ENCODE peak calls at places on chromosomes 7 and 10, in five cellular contexts. One of them, this sample, is unnamed.

GRCh38 chr10:99742240-99742639 is 10.2 kb downstream of the CUTC start:
- DNase-seq in colonic mucosa: no peak
- DNase-seq in endothelial cell: no peak
- DNase-seq in Peyer's patch: no peak
- DNase-seq in LNCaP clone FGC: no peak
- DNase-seq in this sample: no peak

GRCh38 chr10:36362257-36362656 is 720.2 kb upstream of the FZD8 start:
- DNase-seq in colonic mucosa: no peak
- DNase-seq in endothelial cell: no peak
- DNase-seq in Peyer's patch: no peak
- DNase-seq in LNCaP clone FGC: no peak
- DNase-seq in this sample: no peak

GRCh38 chr10:25288181-25288580 is 113.4 kb downstream of the GPR158 start:
- DNase-seq in colonic mucosa: no peak
- DNase-seq in endothelial cell: no peak
- DNase-seq in Peyer's patch: no peak
- DNase-seq in LNCaP clone FGC: no peak
- DNase-seq in this sample: no peak

GRCh38 chr7:81484266-81484665 is 285.6 kb downstream of the HGF start:
- DNase-seq in colonic mucosa: no peak
- DNase-seq in endothelial cell: peak
- DNase-seq in Peyer's patch: no peak
- DNase-seq in LNCaP clone FGC: no peak
- DNase-seq in this sample: no peak

GRCh38 chr10:112716924-112717348 is 233.1 kb upstream of the TCF7L2 start:
- DNase-seq in colonic mucosa: peak
- DNase-seq in endothelial cell: no peak
- DNase-seq in Peyer's patch: no peak
- DNase-seq in LNCaP clone FGC: peak
- DNase-seq in this sample: no peak

GRCh38 chr7:148915211-148915610 is 31.1 kb upstream of the EZH2 start:
- DNase-seq in colonic mucosa: no peak
- DNase-seq in endothelial cell: no peak
- DNase-seq in Peyer's patch: no peak
- DNase-seq in LNCaP clone FGC: no peak
- DNase-seq in this sample: no peak

GRCh38 chr7:30048582-30048981 is 20.4 kb downstream of the PLEKHA8 start:
- DNase-seq in colonic mucosa: no peak
- DNase-seq in endothelial cell: no peak
- DNase-seq in Peyer's patch: no peak
- DNase-seq in LNCaP clone FGC: no peak
- DNase-seq in this sample: no peak

GRCh38 chr10:70649526-70649925 is 22.8 kb upstream of the ADAMTS14 start:
- DNase-seq in colonic mucosa: no peak
- DNase-seq in endothelial cell: no peak
- DNase-seq in Peyer's patch: no peak
- DNase-seq in LNCaP clone FGC: no peak
- DNase-seq in this sample: no peak

GRCh38 chr7:4882169-4882741 is 1.3 kb downstream of the RADIL start:
- DNase-seq in colonic mucosa: peak
- DNase-seq in endothelial cell: peak
- DNase-seq in Peyer's patch: peak
- DNase-seq in LNCaP clone FGC: no peak
- DNase-seq in this sample: no peak

GRCh38 chr10:85235258-85235657 is 906.9 kb downstream of the CCSER2 start:
- DNase-seq in colonic mucosa: no peak
- DNase-seq in endothelial cell: no peak
- DNase-seq in Peyer's patch: no peak
- DNase-seq in LNCaP clone FGC: no peak
- DNase-seq in this sample: no peak

GRCh38 chr10:132785433-132786278 is at the start of gene NKX6-2:
- DNase-seq in colonic mucosa: no peak
- DNase-seq in endothelial cell: peak
- DNase-seq in Peyer's patch: no peak
- DNase-seq in LNCaP clone FGC: no peak
- DNase-seq in this sample: no peak

DNA sequence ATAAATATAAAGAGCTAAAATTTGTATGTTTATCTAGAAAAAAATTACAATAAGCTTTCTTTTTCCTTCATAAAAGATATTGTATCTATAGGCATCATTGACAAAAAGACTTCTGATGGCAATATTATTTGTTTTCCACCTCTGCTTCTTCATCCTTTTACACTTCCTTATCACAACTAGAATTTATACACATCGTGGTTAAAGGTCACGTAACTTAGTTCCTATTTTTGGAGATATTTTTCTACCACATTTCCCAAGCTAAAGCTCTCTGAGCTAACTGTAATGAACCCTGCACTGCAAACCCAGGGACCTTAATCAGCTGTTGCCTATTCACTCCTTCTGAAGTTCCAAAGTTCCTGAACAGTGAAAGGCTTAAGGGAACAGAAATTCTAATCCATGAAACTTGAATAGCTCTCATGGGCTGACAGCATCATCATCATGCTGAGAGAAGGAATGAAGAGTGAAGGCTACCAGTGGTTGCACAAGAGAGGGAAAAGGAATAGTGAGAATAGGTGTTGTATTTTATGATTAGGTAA is 106.1 kb upstream of the SLC13A1 start:
- DNase-seq in colonic mucosa: no peak
- DNase-seq in endothelial cell: no peak
- DNase-seq in Peyer's patch: no peak
- DNase-seq in LNCaP clone FGC: no peak
- DNase-seq in this sample: no peak
- TF ChIP-seq CTCF in colonic mucosa: no peak
- TF ChIP-seq CTCF in endothelial cell: no peak
- TF ChIP-seq CTCF in Peyer's patch: no peak
- TF ChIP-seq CTCF in LNCaP clone FGC: no peak
- TF ChIP-seq CTCF in this sample: no peak

GRCh38 chr7:18151419-18151818 is 123.8 kb upstream of the PRPS1L1 start:
- DNase-seq in colonic mucosa: no peak
- DNase-seq in endothelial cell: no peak
- DNase-seq in Peyer's patch: no peak
- DNase-seq in LNCaP clone FGC: no peak
- DNase-seq in this sample: no peak
- TF ChIP-seq CTCF in colonic mucosa: no peak
- TF ChIP-seq CTCF in endothelial cell: no peak
- TF ChIP-seq CTCF in Peyer's patch: no peak
- TF ChIP-seq CTCF in LNCaP clone FGC: peak
- TF ChIP-seq CTCF in this sample: no peak

GRCh38 chr10:48535416-48536225 is 69.3 kb downstream of the ARHGAP22 start:
- DNase-seq in colonic mucosa: peak
- DNase-seq in endothelial cell: no peak
- DNase-seq in Peyer's patch: no peak
- DNase-seq in LNCaP clone FGC: no peak
- DNase-seq in this sample: no peak
- TF ChIP-seq CTCF in colonic mucosa: no peak
- TF ChIP-seq CTCF in endothelial cell: peak
- TF ChIP-seq CTCF in Peyer's patch: no peak
- TF ChIP-seq CTCF in LNCaP clone FGC: no peak
- TF ChIP-seq CTCF in this sample: no peak

GRCh38 chr10:31929260-31929985 is 792 bp upstream of the ARHGAP12 start:
- DNase-seq in colonic mucosa: peak
- DNase-seq in endothelial cell: peak
- DNase-seq in Peyer's patch: peak
- DNase-seq in LNCaP clone FGC: no peak
- DNase-seq in this sample: peak
- TF ChIP-seq CTCF in colonic mucosa: no peak
- TF ChIP-seq CTCF in endothelial cell: no peak
- TF ChIP-seq CTCF in Peyer's patch: no peak
- TF ChIP-seq CTCF in LNCaP clone FGC: no peak
- TF ChIP-seq CTCF in this sample: no peak

GRCh38 chr10:72819053-72819452 is 74.5 kb upstream of the OIT3 start:
- DNase-seq in colonic mucosa: no peak
- DNase-seq in endothelial cell: no peak
- DNase-seq in Peyer's patch: no peak
- DNase-seq in LNCaP clone FGC: no peak
- DNase-seq in this sample: no peak
- TF ChIP-seq CTCF in colonic mucosa: no peak
- TF ChIP-seq CTCF in endothelial cell: no peak
- TF ChIP-seq CTCF in Peyer's patch: no peak
- TF ChIP-seq CTCF in LNCaP clone FGC: no peak
- TF ChIP-seq CTCF in this sample: no peak

GRCh38 chr10:75487087-75487784 is 55.8 kb downstream of the LRMDA start:
- DNase-seq in colonic mucosa: peak
- DNase-seq in endothelial cell: no peak
- DNase-seq in Peyer's patch: no peak
- DNase-seq in LNCaP clone FGC: no peak
- DNase-seq in this sample: no peak
- TF ChIP-seq CTCF in colonic mucosa: no peak
- TF ChIP-seq CTCF in endothelial cell: no peak
- TF ChIP-seq CTCF in Peyer's patch: no peak
- TF ChIP-seq CTCF in LNCaP clone FGC: no peak
- TF ChIP-seq CTCF in this sample: no peak

GRCh38 chr7:75881436-75882095 is 2.7 kb downstream of the RHBDD2 start:
- DNase-seq in colonic mucosa: no peak
- DNase-seq in endothelial cell: no peak
- DNase-seq in Peyer's patch: no peak
- DNase-seq in LNCaP clone FGC: no peak
- DNase-seq in this sample: no peak

GRCh38 chr7:75879771-75880184 is 944 bp downstream of the RHBDD2 start:
- DNase-seq in colonic mucosa: no peak
- DNase-seq in endothelial cell: no peak
- DNase-seq in Peyer's patch: no peak
- DNase-seq in LNCaP clone FGC: peak
- DNase-seq in this sample: no peak

GRCh38 chr7:75878312-75878768 is 494 bp upstream of the RHBDD2 start:
- DNase-seq in colonic mucosa: no peak
- DNase-seq in endothelial cell: no peak
- DNase-seq in Peyer's patch: no peak
- DNase-seq in LNCaP clone FGC: no peak
- DNase-seq in this sample: no peak

GRCh38 chr7:75880242-75880641 is 1.4 kb downstream of the RHBDD2 start:
- DNase-seq in colonic mucosa: no peak
- DNase-seq in endothelial cell: no peak
- DNase-seq in Peyer's patch: no peak
- DNase-seq in LNCaP clone FGC: no peak
- DNase-seq in this sample: no peak

GRCh38 chr7:75878769-75879596 is at the start of gene RHBDD2:
- DNase-seq in colonic mucosa: peak
- DNase-seq in endothelial cell: peak
- DNase-seq in Peyer's patch: peak
- DNase-seq in LNCaP clone FGC: peak
- DNase-seq in this sample: peak
- TF ChIP-seq CTCF in colonic mucosa: no peak
- TF ChIP-seq CTCF in endothelial cell: no peak
- TF ChIP-seq CTCF in Peyer's patch: peak
- TF ChIP-seq CTCF in LNCaP clone FGC: no peak
- TF ChIP-seq CTCF in this sample: no peak

GRCh38 chr7:43278088-43278644 is 165.7 kb downstream of the HECW1 start:
- DNase-seq in colonic mucosa: no peak
- DNase-seq in endothelial cell: no peak
- DNase-seq in Peyer's patch: no peak
- DNase-seq in LNCaP clone FGC: no peak
- DNase-seq in this sample: no peak
- TF ChIP-seq CTCF in colonic mucosa: no peak
- TF ChIP-seq CTCF in endothelial cell: no peak
- TF ChIP-seq CTCF in Peyer's patch: no peak
- TF ChIP-seq CTCF in LNCaP clone FGC: no peak
- TF ChIP-seq CTCF in this sample: no peak

DNA sequence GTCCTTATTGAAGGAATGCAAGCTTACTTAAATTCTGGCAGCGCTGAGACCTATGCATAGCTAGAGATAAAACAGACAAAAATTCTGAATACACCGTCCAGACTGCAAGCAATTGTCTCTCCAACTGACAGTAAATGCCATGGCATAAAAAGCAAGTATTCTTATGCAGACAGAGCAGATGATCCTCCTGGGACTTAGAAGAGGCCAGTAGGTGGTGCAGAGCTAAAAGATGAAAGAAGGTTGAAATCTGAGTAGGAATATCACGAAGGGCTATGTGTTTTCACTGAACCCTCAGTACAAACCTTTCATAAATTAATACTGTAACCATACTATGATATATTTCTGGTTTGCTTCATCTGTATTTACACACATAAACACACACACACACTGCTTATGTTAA is 157.0 kb upstream of the CACNA2D1 start:
- DNase-seq in colonic mucosa: no peak
- DNase-seq in endothelial cell: no peak
- DNase-seq in Peyer's patch: no peak
- DNase-seq in LNCaP clone FGC: no peak
- DNase-seq in this sample: no peak
- TF ChIP-seq CTCF in colonic mucosa: no peak
- TF ChIP-seq CTCF in endothelial cell: no peak
- TF ChIP-seq CTCF in Peyer's patch: no peak
- TF ChIP-seq CTCF in LNCaP clone FGC: no peak
- TF ChIP-seq CTCF in this sample: no peak

GRCh38 chr7:147805996-147806576 is 784.5 kb upstream of the C7orf33 start:
- DNase-seq in colonic mucosa: no peak
- DNase-seq in endothelial cell: no peak
- DNase-seq in Peyer's patch: no peak
- DNase-seq in LNCaP clone FGC: no peak
- DNase-seq in this sample: no peak

GRCh38 chr7:147804032-147804431 is 786.5 kb upstream of the C7orf33 start:
- DNase-seq in colonic mucosa: no peak
- DNase-seq in endothelial cell: no peak
- DNase-seq in Peyer's patch: no peak
- DNase-seq in LNCaP clone FGC: no peak
- DNase-seq in this sample: no peak

GRCh38 chr7:147803151-147803550 is 787.4 kb upstream of the C7orf33 start:
- DNase-seq in colonic mucosa: no peak
- DNase-seq in endothelial cell: no peak
- DNase-seq in Peyer's patch: no peak
- DNase-seq in LNCaP clone FGC: no peak
- DNase-seq in this sample: no peak

GRCh38 chr7:147803625-147804024 is 786.9 kb upstream of the C7orf33 start:
- DNase-seq in colonic mucosa: no peak
- DNase-seq in endothelial cell: no peak
- DNase-seq in Peyer's patch: no peak
- DNase-seq in LNCaP clone FGC: no peak
- DNase-seq in this sample: no peak
- TF ChIP-seq CTCF in colonic mucosa: no peak
- TF ChIP-seq CTCF in endothelial cell: no peak
- TF ChIP-seq CTCF in Peyer's patch: no peak
- TF ChIP-seq CTCF in LNCaP clone FGC: no peak
- TF ChIP-seq CTCF in this sample: no peak

This sample was measured in activated B cell treated with CpG ODN at 0.5 μM for 24 hours.